ENCODE peak calls at places on chromosomes 2 and 18, in four cellular contexts. One of them, this sample, is unnamed.

GRCh38 chr2:64542071-64543005 is 18.2 kb downstream of the AFTPH start:
- DNase-seq in GM06990: no peak
- DNase-seq in MCF 10A: no peak
- DNase-seq in CD8-positive, alpha-beta T cell: no peak
- DNase-seq in this sample: no peak

GRCh38 chr2:230011617-230012016 is 57.1 kb downstream of the SLC16A14 start:
- DNase-seq in CD8-positive, alpha-beta T cell: no peak
- DNase-seq in MCF 10A: no peak
- DNase-seq in GM06990: no peak
- DNase-seq in this sample: no peak

GRCh38 chr18:74456409-74457042 is 582 bp downstream of the DIPK1C start:
- DNase-seq in GM06990: no peak
- DNase-seq in CD8-positive, alpha-beta T cell: no peak
- DNase-seq in MCF 10A: no peak
- DNase-seq in this sample: no peak

GRCh38 chr2:105746177-105747080 is 1.7 kb downstream of the NCK2 start:
- DNase-seq in CD8-positive, alpha-beta T cell: peak; percentile 76
- DNase-seq in MCF 10A: peak; percentile 55
- DNase-seq in GM06990: peak; percentile 72
- DNase-seq in this sample: peak; percentile 84

GRCh38 chr2:86584164-86584913 is 21.1 kb upstream of the CHMP3 start:
- DNase-seq in CD8-positive, alpha-beta T cell: no peak
- DNase-seq in MCF 10A: no peak
- DNase-seq in GM06990: peak; percentile 13
- DNase-seq in this sample: peak; percentile 31

GRCh38 chr2:172305066-172305465 is 122.3 kb upstream of the ITGA6 start:
- DNase-seq in MCF 10A: no peak
- DNase-seq in CD8-positive, alpha-beta T cell: no peak
- DNase-seq in GM06990: no peak
- DNase-seq in this sample: no peak

GRCh38 chr18:13457327-13457726 is 238.8 kb downstream of the LDLRAD4 start:
- DNase-seq in CD8-positive, alpha-beta T cell: no peak
- DNase-seq in GM06990: no peak
- DNase-seq in MCF 10A: no peak
- DNase-seq in this sample: no peak

GRCh38 chr2:74499269-74499939 is at the start of gene LBX2:
- DNase-seq in CD8-positive, alpha-beta T cell: no peak
- DNase-seq in MCF 10A: no peak
- DNase-seq in GM06990: no peak
- DNase-seq in this sample: peak; percentile 41

GRCh38 chr18:55213586-55213985 is 254.3 kb upstream of the CCDC68 start:
- DNase-seq in GM06990: no peak
- DNase-seq in MCF 10A: no peak
- DNase-seq in CD8-positive, alpha-beta T cell: no peak
- DNase-seq in this sample: no peak

GRCh38 chr18:57925706-57926105 is 118.3 kb upstream of the NEDD4L start:
- DNase-seq in MCF 10A: peak; percentile 57
- DNase-seq in CD8-positive, alpha-beta T cell: no peak
- DNase-seq in GM06990: no peak
- DNase-seq in this sample: no peak

GRCh38 chr2:206173147-206173546 is 13.5 kb downstream of the EEF1B2 start:
- DNase-seq in GM06990: no peak
- DNase-seq in CD8-positive, alpha-beta T cell: no peak
- DNase-seq in MCF 10A: no peak
- DNase-seq in this sample: no peak

GRCh38 chr2:73830871-73831401 is 2.2 kb downstream of the STAMBP start:
- DNase-seq in GM06990: no peak
- DNase-seq in MCF 10A: peak; percentile 89
- DNase-seq in CD8-positive, alpha-beta T cell: peak; percentile 24
- DNase-seq in this sample: no peak

GRCh38 chr2:150878347-150878746 is 383.3 kb downstream of the RBM43 start:
- DNase-seq in GM06990: no peak
- DNase-seq in MCF 10A: peak; percentile 67
- DNase-seq in CD8-positive, alpha-beta T cell: no peak
- DNase-seq in this sample: no peak

GRCh38 chr2:219638948-219639341 is 11.5 kb downstream of the SLC4A3 start:
- DNase-seq in CD8-positive, alpha-beta T cell: no peak
- DNase-seq in MCF 10A: no peak
- DNase-seq in GM06990: no peak
- DNase-seq in this sample: no peak

GRCh38 chr2:207153266-207153990 is 12.3 kb downstream of the KLF7 start:
- DNase-seq in MCF 10A: no peak
- DNase-seq in CD8-positive, alpha-beta T cell: no peak
- DNase-seq in GM06990: no peak
- DNase-seq in this sample: no peak

GRCh38 chr2:47076586-47077441 is 78.3 kb downstream of the STPG4 start:
- DNase-seq in GM06990: no peak
- DNase-seq in MCF 10A: peak; percentile 77
- DNase-seq in CD8-positive, alpha-beta T cell: no peak
- DNase-seq in this sample: no peak

GRCh38 chr2:45946023-45946422 is 294.5 kb downstream of the PRKCE start:
- DNase-seq in MCF 10A: peak; percentile 27
- DNase-seq in CD8-positive, alpha-beta T cell: no peak
- DNase-seq in GM06990: no peak
- DNase-seq in this sample: no peak

GRCh38 chr2:211599146-211599545 is 939.5 kb downstream of the ERBB4 start:
- DNase-seq in MCF 10A: no peak
- DNase-seq in GM06990: no peak
- DNase-seq in CD8-positive, alpha-beta T cell: no peak
- DNase-seq in this sample: no peak

GRCh38 chr18:54130177-54130576 is 94.3 kb downstream of the MBD2 start:
- DNase-seq in GM06990: no peak
- DNase-seq in MCF 10A: no peak
- DNase-seq in CD8-positive, alpha-beta T cell: no peak
- DNase-seq in this sample: no peak

GRCh38 chr2:212392048-212392447 is 146.6 kb downstream of the ERBB4 start:
- DNase-seq in MCF 10A: no peak
- DNase-seq in CD8-positive, alpha-beta T cell: no peak
- DNase-seq in GM06990: no peak
- DNase-seq in this sample: no peak

GRCh38 chr2:107334311-107334710 is 448.3 kb upstream of the ST6GAL2 start:
- DNase-seq in CD8-positive, alpha-beta T cell: no peak
- DNase-seq in MCF 10A: no peak
- DNase-seq in GM06990: no peak
- DNase-seq in this sample: no peak

GRCh38 chr2:213149332-213149875 is 2.0 kb downstream of the IKZF2 start:
- DNase-seq in GM06990: no peak
- DNase-seq in MCF 10A: no peak
- DNase-seq in CD8-positive, alpha-beta T cell: no peak
- DNase-seq in this sample: no peak

GRCh38 chr2:200396726-200397348 is 90.3 kb downstream of the SPATS2L start:
- DNase-seq in CD8-positive, alpha-beta T cell: no peak
- DNase-seq in MCF 10A: no peak
- DNase-seq in GM06990: no peak
- DNase-seq in this sample: no peak

GRCh38 chr18:57957210-57957609 is 86.8 kb upstream of the NEDD4L start:
- DNase-seq in CD8-positive, alpha-beta T cell: no peak
- DNase-seq in MCF 10A: no peak
- DNase-seq in GM06990: no peak
- DNase-seq in this sample: no peak

GRCh38 chr2:64862001-64862397 is 127.2 kb upstream of the SLC1A4 start:
- DNase-seq in MCF 10A: no peak
- DNase-seq in CD8-positive, alpha-beta T cell: no peak
- DNase-seq in GM06990: no peak
- DNase-seq in this sample: peak; percentile 49

GRCh38 chr2:165720526-165720925 is 73.5 kb downstream of the GALNT3 start:
- DNase-seq in GM06990: no peak
- DNase-seq in MCF 10A: no peak
- DNase-seq in CD8-positive, alpha-beta T cell: no peak
- DNase-seq in this sample: no peak

GRCh38 chr2:183037281-183037659 is 987 bp downstream of the NCKAP1 start:
- DNase-seq in MCF 10A: peak; percentile 57
- DNase-seq in CD8-positive, alpha-beta T cell: no peak
- DNase-seq in GM06990: no peak
- DNase-seq in this sample: no peak

GRCh38 chr18:80037869-80038630 is 3.8 kb downstream of the RBFA start:
- DNase-seq in CD8-positive, alpha-beta T cell: no peak
- DNase-seq in MCF 10A: no peak
- DNase-seq in GM06990: no peak
- DNase-seq in this sample: no peak

GRCh38 chr2:162022290-162022945 is 51.6 kb downstream of the DPP4 start:
- DNase-seq in GM06990: no peak
- DNase-seq in CD8-positive, alpha-beta T cell: no peak
- DNase-seq in MCF 10A: peak; percentile 16
- DNase-seq in this sample: no peak

GRCh38 chr2:33491685-33492084 is 15.2 kb downstream of the RASGRP3 start:
- DNase-seq in MCF 10A: no peak
- DNase-seq in GM06990: no peak
- DNase-seq in CD8-positive, alpha-beta T cell: no peak
- DNase-seq in this sample: no peak

DNA sequence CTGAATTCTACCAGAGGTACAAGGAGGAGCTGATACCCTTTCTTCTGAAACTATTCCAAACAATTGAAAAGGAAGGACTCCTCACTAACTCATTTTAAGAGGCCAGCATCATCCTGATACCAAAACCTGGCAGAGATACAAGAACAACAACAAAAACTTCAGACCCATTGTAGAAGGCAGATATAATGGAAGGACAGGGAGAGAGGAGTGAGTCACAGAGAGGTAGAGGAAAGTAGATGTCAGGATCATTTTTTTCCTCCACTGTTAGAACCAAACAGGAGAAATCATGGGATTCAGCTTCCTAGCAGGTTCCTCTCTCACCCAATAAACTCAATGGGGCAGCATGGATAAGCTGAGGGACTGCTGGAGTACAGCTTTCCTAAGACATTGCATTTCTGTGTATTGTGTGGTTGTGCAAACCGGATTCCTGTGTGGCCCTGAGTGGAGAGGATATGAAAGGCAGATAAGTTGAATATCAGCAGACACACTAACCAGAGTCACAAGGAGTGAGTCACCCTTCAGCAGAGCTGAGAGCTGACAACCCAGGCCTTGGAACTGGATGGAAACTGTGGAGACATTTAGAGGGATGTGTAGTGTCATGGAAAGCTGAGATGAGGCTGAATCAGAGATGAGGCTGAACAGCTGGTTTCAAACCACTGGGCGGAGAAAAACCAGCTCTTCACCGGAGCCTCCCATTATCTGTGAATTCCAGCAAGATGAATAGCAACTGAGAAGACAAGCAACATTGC is 60.9 kb upstream of the MMADHC start:
- DNase-seq in MCF 10A: peak; percentile 67
- DNase-seq in GM06990: no peak
- DNase-seq in CD8-positive, alpha-beta T cell: no peak
- DNase-seq in this sample: no peak
- TF ChIP-seq CTCF in MCF 10A: no peak
- TF ChIP-seq CTCF in GM06990: no peak
- TF ChIP-seq CTCF in CD8-positive, alpha-beta T cell: no peak
- TF ChIP-seq CTCF in this sample: no peak

DNA sequence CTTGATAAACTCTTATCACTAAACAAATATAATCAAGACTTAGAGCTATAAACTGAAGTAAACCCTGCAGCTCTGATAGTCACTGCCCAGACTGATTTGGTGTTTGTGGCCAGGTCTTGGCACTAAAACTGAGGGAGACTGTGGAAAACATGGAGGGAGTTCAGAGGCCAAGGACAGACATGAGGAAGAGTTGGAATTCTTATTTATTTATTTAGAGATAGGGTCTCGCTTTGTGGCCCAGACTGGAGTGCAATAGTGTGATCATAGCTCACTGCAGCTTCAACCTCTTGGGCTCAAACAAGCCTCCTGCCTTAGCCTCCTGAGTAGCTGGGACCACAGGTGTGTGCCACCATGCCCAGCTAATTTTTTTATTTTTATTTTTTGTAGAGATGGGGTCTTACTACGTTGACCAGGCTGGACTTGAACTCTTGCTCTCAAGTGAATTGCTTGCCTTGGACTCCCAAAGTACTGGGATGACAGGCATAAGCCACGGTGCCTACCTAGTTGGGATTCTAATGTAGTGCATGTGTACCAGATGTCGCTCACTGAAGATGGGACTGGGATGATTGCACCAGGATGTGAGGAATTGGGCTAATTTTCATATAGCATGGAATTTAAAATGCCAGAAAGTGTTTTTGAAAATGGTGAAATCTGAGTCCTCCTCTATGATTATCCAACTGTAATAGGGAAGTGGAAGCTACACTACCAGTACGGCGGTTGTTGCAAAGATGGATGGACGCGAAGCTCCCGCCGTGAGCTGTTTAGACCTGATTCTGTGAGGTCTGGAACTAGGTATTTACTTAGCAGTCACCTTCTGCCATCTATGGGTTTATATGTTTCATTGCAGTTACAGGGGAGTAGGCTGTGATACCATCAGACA is 52.7 kb upstream of the CTLA4 start:
- DNase-seq in MCF 10A: peak; percentile 79
- DNase-seq in GM06990: no peak
- DNase-seq in CD8-positive, alpha-beta T cell: peak; percentile 53
- DNase-seq in this sample: peak; percentile 74
- TF ChIP-seq CTCF in MCF 10A: peak; percentile 76
- TF ChIP-seq CTCF in GM06990: peak; percentile 65
- TF ChIP-seq CTCF in CD8-positive, alpha-beta T cell: peak; percentile 79
- TF ChIP-seq CTCF in this sample: peak; percentile 30

DNA sequence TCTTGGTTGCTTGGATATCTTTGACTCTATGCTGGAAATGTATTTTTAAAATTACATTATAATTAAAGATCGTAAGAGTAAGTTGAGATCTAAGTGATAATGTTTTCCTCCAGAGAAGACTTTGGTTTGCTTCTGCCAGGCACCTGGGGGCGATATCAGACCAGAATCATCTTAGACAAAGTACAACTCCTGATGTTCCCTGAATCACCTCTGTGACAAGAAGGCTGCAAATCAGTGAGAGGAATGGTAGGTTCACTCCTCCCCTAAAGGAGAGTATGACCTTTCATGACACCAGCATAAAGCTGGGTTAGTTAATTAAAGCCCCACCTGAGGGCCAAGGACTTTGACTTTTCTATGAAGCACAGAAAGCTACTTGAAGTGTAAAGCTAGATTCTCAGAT is 114.4 kb upstream of the DTNA start:
- DNase-seq in MCF 10A: peak; percentile 18
- DNase-seq in CD8-positive, alpha-beta T cell: no peak
- DNase-seq in GM06990: no peak
- DNase-seq in this sample: no peak
- TF ChIP-seq CTCF in MCF 10A: peak; percentile 19
- TF ChIP-seq CTCF in CD8-positive, alpha-beta T cell: no peak
- TF ChIP-seq CTCF in GM06990: peak; percentile 12
- TF ChIP-seq CTCF in this sample: no peak

DNA sequence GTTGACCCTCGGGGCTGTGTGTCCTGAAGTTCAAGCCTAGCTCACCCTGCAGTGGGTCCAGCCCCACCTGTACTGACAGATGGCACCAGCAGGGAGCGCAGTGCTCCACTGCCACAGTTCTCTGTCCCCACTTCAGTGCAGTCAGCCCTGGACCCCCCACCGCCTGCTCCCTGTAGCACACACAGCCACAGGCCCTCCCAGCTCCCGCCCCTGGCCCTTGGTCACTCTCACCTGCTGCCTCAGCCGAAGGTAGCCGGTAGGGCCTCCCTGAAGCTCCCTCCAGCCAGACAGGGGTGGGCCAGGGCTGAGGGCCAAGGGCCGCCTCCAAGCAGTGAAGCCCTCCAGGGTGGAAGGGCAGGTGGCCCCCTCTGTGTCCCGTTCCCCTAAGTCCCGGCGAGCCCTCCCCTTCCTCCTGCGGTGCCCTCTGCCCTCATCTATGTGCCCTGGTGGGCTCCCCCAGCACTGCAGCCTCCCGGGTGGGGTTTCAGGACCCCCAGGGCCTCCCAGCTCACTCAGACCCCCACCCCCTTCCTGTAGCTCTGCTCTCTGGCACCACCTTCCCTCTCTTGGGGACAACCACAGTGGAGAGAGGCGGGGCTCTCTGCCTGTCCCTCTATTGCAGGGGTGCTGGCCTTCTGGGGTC is 10.8 kb upstream of the ALPP start:
- DNase-seq in MCF 10A: no peak
- DNase-seq in CD8-positive, alpha-beta T cell: no peak
- DNase-seq in GM06990: no peak
- DNase-seq in this sample: no peak
- TF ChIP-seq CTCF in MCF 10A: peak; percentile 26
- TF ChIP-seq CTCF in CD8-positive, alpha-beta T cell: no peak
- TF ChIP-seq CTCF in GM06990: peak; percentile 23
- TF ChIP-seq CTCF in this sample: no peak

This sample was measured in GM20000.